ENCODE peak calls at places on chromosomes 11 and 22, in six cellular contexts. One of them, this sample, is unnamed.

GRCh38 chr11:2651826-2652237 is 48.0 kb downstream of the KCNQ1OT1 start:
- DNase-seq in thoracic aorta: no peak
- DNase-seq in PC-3: no peak
- DNase-seq in left ventricle myocardium inferior: peak; percentile 49
- DNase-seq in breast epithelium: no peak
- DNase-seq in endodermal cell: no peak
- DNase-seq in this sample: no peak

GRCh38 chr11:17786824-17787525 is 52.4 kb downstream of the KCNC1 start:
- DNase-seq in thoracic aorta: no peak
- DNase-seq in PC-3: peak; percentile 86
- DNase-seq in left ventricle myocardium inferior: no peak
- DNase-seq in breast epithelium: no peak
- DNase-seq in endodermal cell: no peak
- DNase-seq in this sample: peak; percentile 90

GRCh38 chr11:11502303-11502828 is 119.4 kb downstream of the GALNT18 start:
- DNase-seq in thoracic aorta: no peak
- DNase-seq in PC-3: no peak
- DNase-seq in left ventricle myocardium inferior: no peak
- DNase-seq in breast epithelium: no peak
- DNase-seq in endodermal cell: no peak
- DNase-seq in this sample: no peak

GRCh38 chr11:106399075-106399500 is 321.6 kb downstream of the AASDHPPT start:
- DNase-seq in thoracic aorta: no peak
- DNase-seq in PC-3: peak; percentile 99
- DNase-seq in left ventricle myocardium inferior: no peak
- DNase-seq in breast epithelium: no peak
- DNase-seq in endodermal cell: no peak
- DNase-seq in this sample: peak; percentile 100

GRCh38 chr11:129652828-129653227 is 162.8 kb upstream of the TMEM45B start:
- DNase-seq in thoracic aorta: no peak
- DNase-seq in PC-3: peak; percentile 98
- DNase-seq in left ventricle myocardium inferior: no peak
- DNase-seq in breast epithelium: no peak
- DNase-seq in endodermal cell: no peak
- DNase-seq in this sample: peak; percentile 81

GRCh38 chr22:49240472-49240871 is 587.2 kb downstream of the BRD1 start:
- DNase-seq in thoracic aorta: no peak
- DNase-seq in PC-3: no peak
- DNase-seq in left ventricle myocardium inferior: no peak
- DNase-seq in breast epithelium: no peak
- DNase-seq in endodermal cell: no peak
- DNase-seq in this sample: no peak

GRCh38 chr22:44536411-44536810 is 38.4 kb upstream of the RTL6 start:
- DNase-seq in thoracic aorta: no peak
- DNase-seq in PC-3: no peak
- DNase-seq in left ventricle myocardium inferior: no peak
- DNase-seq in breast epithelium: no peak
- DNase-seq in endodermal cell: peak; percentile 7
- DNase-seq in this sample: no peak

GRCh38 chr22:38097557-38098409 is 12.7 kb downstream of the BAIAP2L2 start:
- DNase-seq in thoracic aorta: no peak
- DNase-seq in PC-3: no peak
- DNase-seq in left ventricle myocardium inferior: no peak
- DNase-seq in breast epithelium: no peak
- DNase-seq in endodermal cell: peak; percentile 95
- DNase-seq in this sample: peak; percentile 29

GRCh38 chr11:65502852-65503603 is 4.2 kb downstream of the MALAT1 start:
- DNase-seq in thoracic aorta: no peak
- DNase-seq in PC-3: no peak
- DNase-seq in left ventricle myocardium inferior: no peak
- DNase-seq in breast epithelium: no peak
- DNase-seq in endodermal cell: no peak
- DNase-seq in this sample: peak; percentile 68

GRCh38 chr22:44597616-44598015 is 99.6 kb upstream of the RTL6 start:
- DNase-seq in thoracic aorta: no peak
- DNase-seq in PC-3: no peak
- DNase-seq in left ventricle myocardium inferior: no peak
- DNase-seq in breast epithelium: no peak
- DNase-seq in endodermal cell: no peak
- DNase-seq in this sample: no peak

GRCh38 chr11:71518506-71519471 is 8.3 kb upstream of the KRTAP5-7 start:
- DNase-seq in thoracic aorta: no peak
- DNase-seq in PC-3: no peak
- DNase-seq in left ventricle myocardium inferior: no peak
- DNase-seq in breast epithelium: no peak
- DNase-seq in endodermal cell: no peak
- DNase-seq in this sample: no peak

GRCh38 chr11:59600234-59600633 is 15.3 kb downstream of the OSBP start:
- DNase-seq in thoracic aorta: no peak
- DNase-seq in PC-3: no peak
- DNase-seq in left ventricle myocardium inferior: no peak
- DNase-seq in breast epithelium: no peak
- DNase-seq in endodermal cell: no peak
- DNase-seq in this sample: no peak

GRCh38 chr11:105298174-105298573 is 158.6 kb upstream of the CARD18 start:
- DNase-seq in thoracic aorta: no peak
- DNase-seq in PC-3: no peak
- DNase-seq in left ventricle myocardium inferior: no peak
- DNase-seq in breast epithelium: no peak
- DNase-seq in endodermal cell: no peak
- DNase-seq in this sample: no peak

GRCh38 chr11:73058989-73059674 is 83.0 kb downstream of the FCHSD2 start:
- DNase-seq in thoracic aorta: no peak
- DNase-seq in PC-3: no peak
- DNase-seq in left ventricle myocardium inferior: no peak
- DNase-seq in breast epithelium: no peak
- DNase-seq in endodermal cell: no peak
- DNase-seq in this sample: no peak

GRCh38 chr11:10317281-10317755 is 12.4 kb downstream of the ADM start:
- DNase-seq in thoracic aorta: no peak
- DNase-seq in PC-3: no peak
- DNase-seq in left ventricle myocardium inferior: no peak
- DNase-seq in breast epithelium: no peak
- DNase-seq in endodermal cell: peak; percentile 56
- DNase-seq in this sample: peak; percentile 26

GRCh38 chr11:1705121-1706052 is 8.4 kb downstream of the KRTAP5-6 start:
- DNase-seq in thoracic aorta: no peak
- DNase-seq in PC-3: peak; percentile 31
- DNase-seq in left ventricle myocardium inferior: no peak
- DNase-seq in breast epithelium: peak; percentile 58
- DNase-seq in endodermal cell: peak; percentile 42
- DNase-seq in this sample: no peak

GRCh38 chr11:65014146-65014960 is at the start of gene ARL2:
- DNase-seq in thoracic aorta: no peak
- DNase-seq in PC-3: no peak
- DNase-seq in left ventricle myocardium inferior: no peak
- DNase-seq in breast epithelium: no peak
- DNase-seq in endodermal cell: no peak
- DNase-seq in this sample: peak; percentile 27

GRCh38 chr11:115739878-115740277 is 235.7 kb upstream of the CADM1 start:
- DNase-seq in thoracic aorta: no peak
- DNase-seq in PC-3: no peak
- DNase-seq in left ventricle myocardium inferior: no peak
- DNase-seq in breast epithelium: no peak
- DNase-seq in endodermal cell: no peak
- DNase-seq in this sample: no peak

GRCh38 chr11:120431633-120432032 is 79.9 kb upstream of the GRIK4 start:
- DNase-seq in thoracic aorta: no peak
- DNase-seq in PC-3: peak; percentile 48
- DNase-seq in left ventricle myocardium inferior: no peak
- DNase-seq in breast epithelium: no peak
- DNase-seq in endodermal cell: peak; percentile 51
- DNase-seq in this sample: peak; percentile 73

GRCh38 chr11:123054301-123055065 is 7.5 kb downstream of the HSPA8 start:
- DNase-seq in thoracic aorta: no peak
- DNase-seq in PC-3: peak; percentile 89
- DNase-seq in left ventricle myocardium inferior: no peak
- DNase-seq in breast epithelium: no peak
- DNase-seq in endodermal cell: peak; percentile 58
- DNase-seq in this sample: peak; percentile 66

GRCh38 chr22:35642305-35642741 is 5.9 kb upstream of the APOL6 start:
- DNase-seq in thoracic aorta: no peak
- DNase-seq in PC-3: no peak
- DNase-seq in left ventricle myocardium inferior: no peak
- DNase-seq in breast epithelium: no peak
- DNase-seq in endodermal cell: no peak
- DNase-seq in this sample: peak; percentile 31

DNA sequence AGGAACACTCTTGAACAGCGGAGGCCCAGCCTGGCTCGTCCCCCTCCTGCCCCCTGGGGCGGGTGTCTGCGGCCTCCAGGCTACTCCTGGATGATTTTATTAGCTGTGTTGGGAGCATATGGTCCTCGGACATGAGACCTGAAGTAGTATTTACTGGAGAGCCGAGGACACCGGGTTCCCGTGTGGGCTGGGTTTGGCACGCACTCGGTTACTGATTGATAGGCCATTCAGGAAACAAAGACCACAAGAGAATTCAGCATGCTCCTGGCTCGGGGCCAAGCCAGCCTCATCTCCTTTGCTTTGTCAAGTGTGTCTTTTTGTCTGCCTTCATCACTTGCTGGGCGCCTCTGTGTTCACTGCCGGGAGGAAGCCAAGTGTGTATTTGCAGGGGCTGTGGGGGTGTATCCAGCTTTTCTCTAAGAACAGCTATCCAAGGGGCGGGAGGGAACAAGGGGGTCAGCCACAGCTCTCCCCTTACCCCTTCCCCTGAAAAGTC is 9.7 kb downstream of the FXYD2 start:
- DNase-seq in thoracic aorta: no peak
- DNase-seq in PC-3: no peak
- DNase-seq in left ventricle myocardium inferior: peak; percentile 73
- DNase-seq in breast epithelium: peak; percentile 62
- DNase-seq in endodermal cell: peak; percentile 75
- DNase-seq in this sample: no peak
- H3K27ac ChIP-seq in thoracic aorta: no peak overlapping the region
- H3K27ac ChIP-seq in PC-3: no peak overlapping the region
- H3K27ac ChIP-seq in left ventricle myocardium inferior: peak overlapping the region; percentile 49
- H3K27ac ChIP-seq in breast epithelium: no peak overlapping the region
- H3K27ac ChIP-seq in endodermal cell: peak overlapping the region; percentile 84
- H3K27ac ChIP-seq in this sample: no peak overlapping the region

GRCh38 chr22:45912910-45913309 is 64.1 kb downstream of the WNT7B start:
- DNase-seq in thoracic aorta: no peak
- DNase-seq in PC-3: no peak
- DNase-seq in left ventricle myocardium inferior: no peak
- DNase-seq in breast epithelium: no peak
- DNase-seq in endodermal cell: no peak
- DNase-seq in this sample: no peak
- H3K4me1 ChIP-seq in thoracic aorta: peaks cover 7% of the 10 kb centered on the region
- H3K4me1 ChIP-seq in PC-3: peaks cover 26% of the 10 kb centered on the region
- H3K4me1 ChIP-seq in left ventricle myocardium inferior: peaks cover 18% of the 10 kb centered on the region
- H3K4me1 ChIP-seq in breast epithelium: peaks cover 12% of the 10 kb centered on the region
- H3K4me1 ChIP-seq in endodermal cell: no peaks in the 10 kb centered on the region
- H3K4me1 ChIP-seq in this sample: no peaks in the 10 kb centered on the region

GRCh38 chr11:47274495-47275235 is 4.7 kb downstream of the MADD start:
- DNase-seq in thoracic aorta: no peak
- DNase-seq in PC-3: no peak
- DNase-seq in left ventricle myocardium inferior: no peak
- DNase-seq in breast epithelium: no peak
- DNase-seq in endodermal cell: no peak
- DNase-seq in this sample: no peak

GRCh38 chr11:47271961-47272661 is 2.2 kb downstream of the MADD start:
- DNase-seq in thoracic aorta: no peak
- DNase-seq in PC-3: no peak
- DNase-seq in left ventricle myocardium inferior: peak; percentile 50
- DNase-seq in breast epithelium: no peak
- DNase-seq in endodermal cell: no peak
- DNase-seq in this sample: no peak

GRCh38 chr11:47271328-47271727 is 1.4 kb downstream of the MADD start:
- DNase-seq in thoracic aorta: no peak
- DNase-seq in PC-3: no peak
- DNase-seq in left ventricle myocardium inferior: no peak
- DNase-seq in breast epithelium: no peak
- DNase-seq in endodermal cell: no peak
- DNase-seq in this sample: no peak

GRCh38 chr11:47270331-47271271 is 668 bp downstream of the MADD start:
- DNase-seq in thoracic aorta: no peak
- DNase-seq in PC-3: peak; percentile 49
- DNase-seq in left ventricle myocardium inferior: no peak
- DNase-seq in breast epithelium: no peak
- DNase-seq in endodermal cell: peak; percentile 68
- DNase-seq in this sample: peak; percentile 58

DNA sequence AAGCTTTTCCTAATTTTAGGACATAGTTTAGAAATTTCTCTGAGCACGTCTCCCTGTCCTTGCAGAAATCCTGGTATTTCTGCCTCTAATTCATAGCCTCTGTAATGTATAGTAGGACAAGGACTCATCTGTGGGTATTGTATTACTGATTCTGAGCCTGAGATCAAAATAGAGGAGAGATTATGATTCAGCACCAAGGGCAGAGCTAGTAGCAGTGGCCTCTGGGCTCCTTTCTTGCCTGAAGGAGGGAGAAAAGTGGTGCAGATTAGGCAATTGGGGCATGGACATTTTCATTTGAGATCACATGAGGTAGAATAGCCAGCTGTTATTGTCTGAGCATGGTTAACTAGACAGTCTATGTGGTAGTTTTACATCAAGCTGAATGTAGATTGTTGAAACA is 2.8 kb downstream of the MADD start:
- DNase-seq in thoracic aorta: no peak
- DNase-seq in PC-3: no peak
- DNase-seq in left ventricle myocardium inferior: no peak
- DNase-seq in breast epithelium: no peak
- DNase-seq in endodermal cell: no peak
- DNase-seq in this sample: peak; percentile 34
- H3K27ac ChIP-seq in thoracic aorta: no peak overlapping the region
- H3K27ac ChIP-seq in PC-3: no peak overlapping the region
- H3K27ac ChIP-seq in left ventricle myocardium inferior: peak overlapping the region; percentile 98
- H3K27ac ChIP-seq in breast epithelium: no peak overlapping the region
- H3K27ac ChIP-seq in endodermal cell: no peak overlapping the region
- H3K27ac ChIP-seq in this sample: no peak overlapping the region

DNA sequence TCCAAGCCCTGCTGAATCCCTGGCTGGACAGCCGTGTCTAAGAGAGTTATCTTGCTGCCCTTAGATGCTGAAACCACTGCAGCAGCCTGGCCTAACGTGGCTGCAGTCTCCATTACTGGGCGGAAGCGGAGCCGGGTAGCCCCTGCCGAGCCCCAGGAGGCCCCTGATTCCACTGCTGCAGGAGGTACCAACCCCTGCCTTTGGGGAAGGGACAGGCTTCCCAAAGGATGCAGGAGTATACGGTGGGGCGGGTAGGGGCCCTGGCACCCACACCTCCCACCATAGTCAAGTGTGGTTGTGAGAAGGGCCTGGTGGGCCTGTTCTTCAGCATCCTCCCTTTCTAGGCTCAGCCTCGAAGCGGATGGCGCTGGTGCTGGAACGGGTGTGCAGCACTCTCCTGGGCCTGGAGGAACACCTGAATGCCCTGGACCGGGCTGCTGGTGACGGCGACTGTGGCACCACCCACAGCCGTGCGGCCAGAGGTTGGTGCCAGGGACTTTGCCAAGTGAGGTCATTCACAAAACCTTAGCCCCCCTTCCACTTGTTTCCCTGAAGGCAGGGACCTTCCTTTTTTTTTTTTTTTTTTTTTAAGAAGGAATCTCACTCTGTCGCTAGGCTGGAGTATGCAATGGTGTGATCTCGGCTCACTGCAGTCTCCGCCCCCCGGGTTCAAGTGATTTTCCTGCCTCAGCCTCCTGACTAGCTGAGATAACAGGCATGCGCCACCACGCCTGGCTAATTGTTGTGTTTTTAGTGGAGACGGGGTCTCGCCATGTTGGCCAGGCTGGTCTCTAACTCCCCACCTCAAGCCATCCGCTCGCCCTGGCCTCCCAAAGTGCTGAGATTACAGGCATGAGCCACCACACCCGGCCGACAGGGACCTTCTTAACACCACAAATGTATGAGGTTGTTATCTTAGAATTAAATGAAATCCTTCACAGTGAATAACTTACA is 11.0 kb downstream of the TKFC start:
- DNase-seq in thoracic aorta: no peak
- DNase-seq in PC-3: no peak
- DNase-seq in left ventricle myocardium inferior: no peak
- DNase-seq in breast epithelium: no peak
- DNase-seq in endodermal cell: no peak
- DNase-seq in this sample: no peak
- H3K4me1 ChIP-seq in thoracic aorta: no peaks in the 10 kb centered on the region
- H3K4me1 ChIP-seq in PC-3: no peaks in the 10 kb centered on the region
- H3K4me1 ChIP-seq in left ventricle myocardium inferior: no peaks in the 10 kb centered on the region
- H3K4me1 ChIP-seq in breast epithelium: no peaks in the 10 kb centered on the region
- H3K4me1 ChIP-seq in endodermal cell: no peaks in the 10 kb centered on the region
- H3K4me1 ChIP-seq in this sample: no peaks in the 10 kb centered on the region

This sample was measured in fibroblast of lung.